ENCODE peak calls at places on chromosomes 16 and 17, in four cellular contexts. X is K562, R is WTC11, P is HepG2. A is an unnamed sample.

GRCh38 chr16:70254095-70254964 is 2.6 kb upstream of the EXOSC6 start:
- DNase-seq in X (peak), R (no peak), P (no peak), A (no peak)

GRCh38 chr16:89150981-89151380 is 20.6 kb upstream of the CDH15 start:
- DNase-seq in X (no peak), R (no peak), P (no peak), A (no peak)

GRCh38 chr16:82229800-82230619 is 60.0 kb upstream of the MPHOSPH6 start:
- DNase-seq in X (peak), R (peak), P (peak), A (peak)

GRCh38 chr16:86490859-86491642 is 19.3 kb upstream of the FOXF1 start:
- DNase-seq in X (no peak), R (no peak), P (no peak), A (no peak)

GRCh38 chr16:3029499-3030127 is 5.8 kb downstream of the THOC6 start:
- DNase-seq in X (peak), R (no peak), P (no peak), A (no peak)

GRCh38 chr17:17792551-17793377 is 44.0 kb downstream of the SREBF1 start:
- DNase-seq in X (peak), R (peak), P (no peak), A (no peak)

GRCh38 chr17:19897901-19898300 is 30.2 kb upstream of the ULK2 start:
- DNase-seq in X (no peak), R (no peak), P (no peak), A (peak)

GRCh38 chr17:10460062-10460461 is 9.3 kb downstream of the MYH4 start:
- DNase-seq in X (no peak), R (no peak), P (peak), A (no peak)

GRCh38 chr16:78523212-78523995 is 423.9 kb downstream of the WWOX start:
- DNase-seq in X (no peak), R (no peak), P (no peak), A (no peak)

GRCh38 chr16:73037331-73037745 is 10.6 kb downstream of the ZFHX3 start:
- DNase-seq in X (no peak), R (no peak), P (no peak), A (no peak)

GRCh38 chr17:10612957-10613744 is 44.0 kb downstream of the MYH3 start:
- DNase-seq in X (no peak), R (no peak), P (no peak), A (no peak)

GRCh38 chr17:31480067-31480466 is 88.6 kb downstream of the RAB11FIP4 start:
- DNase-seq in X (no peak), R (no peak), P (no peak), A (no peak)

GRCh38 chr16:69123894-69124293 is 8.5 kb downstream of the CHTF8 start:
- DNase-seq in X (peak), R (peak), P (peak), A (peak)

GRCh38 chr16:9053006-9053601 is 38.3 kb upstream of the HAPSTR1 start:
- DNase-seq in X (peak), R (peak), P (peak), A (peak)

GRCh38 chr17:54426287-54426886 is 474.3 kb upstream of the TOM1L1 start:
- DNase-seq in X (no peak), R (no peak), P (peak), A (peak)

GRCh38 chr16:7452090-7452489 is 119.4 kb downstream of the RBFOX1 start:
- DNase-seq in X (no peak), R (no peak), P (no peak), A (no peak)

GRCh38 chr16:64391009-64391663 is 730.7 kb downstream of the CDH11 start:
- DNase-seq in X (no peak), R (no peak), P (peak), A (no peak)

GRCh38 chr16:5018791-5019190 is 14.9 kb downstream of the NAGPA start:
- DNase-seq in X (no peak), R (no peak), P (no peak), A (no peak)
- TF ChIP-seq HMGXB4 in X (no peak), R (no peak), P (no peak), A (no peak)

GRCh38 chr17:83178533-83179201 is 99.3 kb downstream of the METRNL start:
- DNase-seq in X (no peak), R (peak), P (no peak), A (no peak)
- TF ChIP-seq HMGXB4 in X (no peak), R (no peak), P (no peak), A (no peak)

DNA sequence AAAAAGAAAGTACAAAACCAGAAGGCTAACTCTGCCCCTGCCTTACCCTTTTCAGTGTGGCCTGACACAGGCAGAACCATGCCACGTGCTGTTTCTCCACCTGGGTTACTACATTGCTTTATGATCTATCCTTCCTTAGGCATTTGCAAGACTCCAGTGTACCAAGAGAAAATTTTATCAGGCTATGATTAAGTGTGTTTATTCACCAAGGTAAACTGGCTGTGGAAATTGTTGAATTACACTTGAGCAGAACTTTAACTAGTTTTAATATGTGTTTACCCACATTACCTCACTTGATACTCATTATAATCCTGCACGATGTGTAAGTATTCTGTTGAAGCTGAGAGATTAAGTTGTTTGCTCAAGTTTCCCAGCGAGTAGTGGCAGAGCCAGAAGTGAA is 129.7 kb upstream of the MYOCD start:
- DNase-seq in X (no peak), R (no peak), P (no peak), A (no peak)
- TF ChIP-seq HMGXB4 in X (no peak), R (no peak), P (no peak), A (no peak)

GRCh38 chr17:59752922-59753321 is 45.5 kb downstream of the VMP1 start:
- DNase-seq in X (no peak), R (no peak), P (no peak), A (no peak)

GRCh38 chr17:59754547-59754946 is 47.1 kb downstream of the VMP1 start:
- DNase-seq in X (peak), R (no peak), P (peak), A (peak)

GRCh38 chr17:59751955-59752413 is 44.5 kb downstream of the VMP1 start:
- DNase-seq in X (no peak), R (no peak), P (no peak), A (no peak)

GRCh38 chr17:59753522-59754467 is 46.3 kb downstream of the VMP1 start:
- DNase-seq in X (peak), R (no peak), P (peak), A (peak)

GRCh38 chr17:59752446-59752845 is 45.0 kb downstream of the VMP1 start:
- DNase-seq in X (no peak), R (no peak), P (no peak), A (no peak)
- TF ChIP-seq HMGXB4 in X (no peak), R (no peak), P (no peak), A (no peak)

GRCh38 chr16:84931107-84931494 is 80.2 kb downstream of the ZDHHC7 start:
- DNase-seq in X (no peak), R (no peak), P (no peak), A (no peak)
- TF ChIP-seq HMGXB4 in X (no peak), R (no peak), P (no peak), A (no peak)

GRCh38 chr17:75703591-75703990 is 17.7 kb upstream of the ITGB4 start:
- DNase-seq in X (no peak), R (no peak), P (no peak), A (no peak)
- TF ChIP-seq HMGXB4 in X (no peak), R (no peak), P (no peak), A (no peak)